ENCODE peak calls at places on chromosomes 7 and 10, in nine cellular contexts. D, E, U, R, P, W, A, T and G are unnamed samples.

GRCh38 chr10:71829171-71829570 is 21.9 kb downstream of the PSAP start:
- DNase-seq in D (no peak), E (peak; percentile 40), U (peak; percentile 48), R (no peak), P (no peak), W (no peak), A (no peak), T (no peak), G (no peak)

GRCh38 chr7:112089551-112089950 is 116.6 kb downstream of the DOCK4 start:
- DNase-seq in D (no peak), E (no peak), U (no peak), R (no peak), P (no peak), W (no peak), A (no peak), T (no peak), G (no peak)

GRCh38 chr7:31633894-31634494 is 53.0 kb upstream of the PPP1R17 start:
- DNase-seq in D (peak; percentile 80), E (peak; percentile 60), U (peak; percentile 56), R (peak; percentile 1), P (peak; percentile 83), W (peak; percentile 39), A (peak; percentile 86), T (no peak), G (no peak)

GRCh38 chr10:118041316-118041715 is 5.4 kb downstream of the RAB11FIP2 start:
- DNase-seq in D (no peak), E (peak; percentile 79), U (peak; percentile 86), R (no peak), P (no peak), W (peak; percentile 76), A (no peak), T (no peak), G (no peak)

GRCh38 chr7:102914585-102914984 is 1.8 kb downstream of the LRRC17 start:
- DNase-seq in D (no peak), E (peak; percentile 92), U (peak; percentile 97), R (peak; percentile 84), P (peak; percentile 20), W (peak; percentile 93), A (peak; percentile 83), T (no peak), G (no peak)

GRCh38 chr7:74466196-74466813 is 12.6 kb downstream of the GTF2IRD1 start:
- DNase-seq in D (no peak), E (no peak), U (no peak), R (no peak), P (no peak), W (no peak), A (no peak), T (no peak), G (no peak)

GRCh38 chr10:96334888-96335526 is 23.8 kb downstream of the OPALIN start:
- DNase-seq in D (peak; percentile 51), E (peak; percentile 57), U (peak; percentile 57), R (peak; percentile 10), P (peak; percentile 61), W (peak; percentile 41), A (peak; percentile 57), T (no peak), G (peak; percentile 8)

GRCh38 chr10:52895066-52895465 is 122.5 kb upstream of the MBL2 start:
- DNase-seq in D (no peak), E (no peak), U (no peak), R (no peak), P (no peak), W (no peak), A (no peak), T (no peak), G (no peak)

GRCh38 chr10:15817407-15818046 is 42.8 kb downstream of the MINDY3 start:
- DNase-seq in D (no peak), E (peak; percentile 46), U (no peak), R (no peak), P (peak; percentile 53), W (peak; percentile 5), A (no peak), T (no peak), G (no peak)

GRCh38 chr10:83374741-83375140 is 764.6 kb upstream of the GHITM start:
- DNase-seq in D (no peak), E (no peak), U (no peak), R (no peak), P (no peak), W (no peak), A (no peak), T (no peak), G (no peak)

GRCh38 chr10:132676193-132676891 is 109.6 kb downstream of the NKX6-2 start:
- DNase-seq in D (no peak), E (no peak), U (no peak), R (no peak), P (no peak), W (no peak), A (no peak), T (peak; percentile 50), G (no peak)

GRCh38 chr10:106436123-106436740 is 728.3 kb downstream of the SORCS1 start:
- DNase-seq in D (peak; percentile 96), E (no peak), U (peak; percentile 41), R (no peak), P (no peak), W (peak; percentile 26), A (no peak), T (no peak), G (no peak)

GRCh38 chr10:74058658-74059057 is 60.7 kb downstream of the VCL start:
- DNase-seq in D (peak; percentile 32), E (peak; percentile 43), U (no peak), R (no peak), P (peak; percentile 52), W (no peak), A (peak; percentile 69), T (no peak), G (no peak)

GRCh38 chr10:1413256-1413655 is 324.1 kb downstream of the ADARB2 start:
- DNase-seq in D (no peak), E (no peak), U (no peak), R (no peak), P (no peak), W (no peak), A (no peak), T (no peak), G (no peak)

GRCh38 chr10:29949411-29950011 is 109.9 kb downstream of the JCAD start:
- DNase-seq in D (peak; percentile 89), E (peak; percentile 94), U (peak; percentile 98), R (peak; percentile 93), P (no peak), W (peak; percentile 98), A (no peak), T (no peak), G (peak; percentile 93)

GRCh38 chr7:140684066-140684950 is 11.6 kb downstream of the ADCK2 start:
- DNase-seq in D (no peak), E (no peak), U (no peak), R (no peak), P (no peak), W (no peak), A (no peak), T (no peak), G (no peak)

GRCh38 chr10:29329420-29329819 is 40.5 kb downstream of the LYZL1 start:
- DNase-seq in D (no peak), E (no peak), U (no peak), R (no peak), P (no peak), W (peak; percentile 20), A (no peak), T (no peak), G (peak; percentile 23)

GRCh38 chr7:68770649-68771048 is 827.6 kb upstream of the AUTS2 start:
- DNase-seq in D (no peak), E (no peak), U (no peak), R (no peak), P (peak; percentile 64), W (no peak), A (peak; percentile 50), T (no peak), G (no peak)

GRCh38 chr10:75441196-75441595 is 9.8 kb downstream of the LRMDA start:
- DNase-seq in D (no peak), E (no peak), U (no peak), R (no peak), P (no peak), W (no peak), A (no peak), T (no peak), G (no peak)

GRCh38 chr7:19930851-19931250 is 157.4 kb upstream of the TMEM196 start:
- DNase-seq in D (peak; percentile 52), E (no peak), U (no peak), R (no peak), P (no peak), W (no peak), A (no peak), T (no peak), G (no peak)

GRCh38 chr7:116438274-116438673 is 61.3 kb upstream of the CAV2 start:
- DNase-seq in D (no peak), E (no peak), U (peak; percentile 52), R (no peak), P (no peak), W (peak; percentile 18), A (peak; percentile 49), T (no peak), G (peak; percentile 39)
- TF ChIP-seq CTCF in D (no peak), E (peak; percentile 5), U (peak; percentile 13), R (no peak), P (peak; percentile 9), W (no peak), A (peak; percentile 27), T (no peak), G (peak; percentile 42)

GRCh38 chr7:122166708-122167107 is 22.7 kb upstream of the AASS start:
- DNase-seq in D (peak; percentile 22), E (peak; percentile 88), U (peak; percentile 82), R (no peak), P (no peak), W (peak; percentile 62), A (no peak), T (no peak), G (peak; percentile 52)
- H3K4me3 ChIP-seq in D (no peak overlapping the region), E (no peak overlapping the region), U (no peak overlapping the region), R (no peak overlapping the region), P (no peak overlapping the region), W (no peak overlapping the region), A (no peak overlapping the region), T (no peak overlapping the region), G (no peak overlapping the region)

GRCh38 chr7:46131916-46132795 is 211.1 kb upstream of the IGFBP3 start:
- DNase-seq in D (peak; percentile 69), E (no peak), U (peak; percentile 9), R (no peak), P (peak; percentile 39), W (no peak), A (no peak), T (no peak), G (no peak)
- TF ChIP-seq CTCF in D (peak; percentile 29), E (peak; percentile 38), U (peak; percentile 20), R (peak; percentile 49), P (peak; percentile 28), W (peak; percentile 36), A (no peak), T (no peak), G (peak; percentile 21)

DNA sequence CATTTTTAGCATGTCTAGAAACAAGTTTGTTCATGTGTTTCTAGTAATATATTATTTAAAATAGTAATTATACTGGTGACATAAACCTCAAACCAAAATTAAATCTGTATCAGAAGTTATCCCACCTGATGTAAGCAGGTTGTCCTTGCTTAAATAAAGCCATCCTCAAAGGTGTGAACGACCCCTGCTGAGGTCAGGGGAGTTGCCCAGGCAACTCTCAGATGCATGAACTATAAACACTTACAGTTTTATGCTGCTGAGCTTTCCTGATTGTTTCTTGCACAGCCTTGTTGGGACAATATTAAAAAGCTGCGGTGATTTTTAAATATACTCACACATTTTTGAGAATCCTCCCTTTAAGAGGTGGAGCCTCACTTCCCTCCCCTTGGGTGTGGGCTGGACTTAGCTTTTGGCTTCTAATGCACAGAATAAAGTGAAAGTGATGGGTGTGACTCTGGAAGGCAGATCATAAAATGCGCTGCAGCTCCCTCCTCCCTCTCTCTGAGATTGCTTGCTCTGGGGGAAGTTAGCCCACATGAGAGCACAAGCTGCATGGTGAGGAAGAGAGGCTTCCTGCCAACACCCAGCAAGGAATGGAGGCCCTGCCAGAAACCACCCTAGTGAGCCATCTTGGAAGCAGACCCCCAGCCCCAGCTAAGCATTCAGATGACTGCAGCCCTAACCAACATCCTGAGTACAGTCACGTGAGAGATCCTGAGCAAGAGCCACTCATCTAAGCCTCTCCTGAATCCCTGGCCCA is 152.7 kb downstream of the SKIDA1 start:
- DNase-seq in D (peak; percentile 80), E (peak; percentile 93), U (peak; percentile 92), R (peak; percentile 81), P (peak; percentile 35), W (peak; percentile 92), A (peak; percentile 96), T (no peak), G (peak; percentile 69)
- H3K4me3 ChIP-seq in D (no peak overlapping the region), E (peak overlapping the region; percentile 25), U (peak overlapping the region; percentile 18), R (peak overlapping the region; percentile 42), P (no peak overlapping the region), W (peak overlapping the region; percentile 5), A (peak overlapping the region; percentile 5), T (no peak overlapping the region), G (no peak overlapping the region)